ENCODE peak calls at places on chromosomes 5 and 9, in nine cellular contexts. S is adrenal gland, R is pancreas, V is tibial nerve, P is left ventricle myocardium inferior, B is dorsolateral prefrontal cortex, A is ovary, T is heart right ventricle, N is spleen. E is an unnamed sample.

GRCh38 chr9:14424323-14424722 is 110.4 kb upstream of the NFIB start:
- DNase-seq in N (no peak), A (no peak), T (no peak), B (no peak), R (no peak), V (no peak), P (no peak), S (no peak), E (no peak)

GRCh38 chr5:91288517-91288916 is 94.6 kb downstream of the ARRDC3 start:
- DNase-seq in A (no peak), R (no peak), B (no peak), T (no peak), P (no peak), N (no peak), V (no peak), S (no peak), E (no peak)

GRCh38 chr5:218457-219289 is 553 bp downstream of the SDHA start:
- DNase-seq in N (peak; percentile 91), P (no peak), V (no peak), S (peak; percentile 54), T (peak; percentile 60), B (no peak), A (peak; percentile 41), R (peak; percentile 52), E (peak; percentile 87)

GRCh38 chr5:170353946-170354345 is 35.2 kb downstream of the KCNMB1 start:
- DNase-seq in N (no peak), A (no peak), S (no peak), V (peak; percentile 47), T (peak; percentile 35), P (peak; percentile 49), R (no peak), B (no peak), E (no peak)

GRCh38 chr5:75412111-75412990 is 75.3 kb downstream of the HMGCR start:
- DNase-seq in R (no peak), B (no peak), N (no peak), P (no peak), S (no peak), T (no peak), V (no peak), A (no peak), E (no peak)

GRCh38 chr5:143023447-143024096 is 253.4 kb downstream of the ARHGAP26 start:
- DNase-seq in A (no peak), B (no peak), P (peak; percentile 79), R (no peak), S (no peak), N (no peak), T (peak; percentile 66), V (no peak), E (no peak)

GRCh38 chr9:128823903-128824406 is 5.6 kb downstream of the SPOUT1 start:
- DNase-seq in S (no peak), R (no peak), V (no peak), T (no peak), B (no peak), N (no peak), P (no peak), A (no peak), E (no peak)

GRCh38 chr9:109052416-109052815 is 39.1 kb upstream of the CTNNAL1 start:
- DNase-seq in R (no peak), T (no peak), S (no peak), B (no peak), P (no peak), A (no peak), N (no peak), V (no peak), E (no peak)

GRCh38 chr5:154520861-154521453 is 42.9 kb upstream of the HAND1 start:
- DNase-seq in P (no peak), T (no peak), N (no peak), S (peak; percentile 29), B (peak; percentile 14), R (peak; percentile 51), V (no peak), A (no peak), E (no peak)

GRCh38 chr9:1267141-1267570 is 217.0 kb downstream of the DMRT2 start:
- DNase-seq in R (no peak), B (no peak), N (no peak), T (no peak), S (no peak), A (no peak), P (no peak), V (no peak), E (no peak)

GRCh38 chr9:18437315-18438200 is 36.4 kb upstream of the ADAMTSL1 start:
- DNase-seq in A (peak; percentile 45), R (peak; percentile 30), P (peak; percentile 48), S (peak; percentile 80), V (no peak), N (peak; percentile 70), T (peak; percentile 62), B (no peak), E (no peak)

GRCh38 chr5:149271717-149272558 is at the start of gene AFAP1L1:
- DNase-seq in R (peak; percentile 30), T (peak; percentile 81), B (peak; percentile 49), S (peak; percentile 46), A (peak; percentile 45), P (peak; percentile 82), N (peak; percentile 80), V (peak; percentile 61), E (peak; percentile 84)

GRCh38 chr5:39699164-39699563 is 274.4 kb upstream of the DAB2 start:
- DNase-seq in S (no peak), T (no peak), A (no peak), B (no peak), N (no peak), R (no peak), V (no peak), P (no peak), E (no peak)

GRCh38 chr5:150163547-150164059 is 3.0 kb upstream of the CDX1 start:
- DNase-seq in N (no peak), P (peak; percentile 82), V (peak; percentile 64), R (no peak), T (peak; percentile 80), A (peak; percentile 86), S (no peak), B (no peak), E (peak; percentile 55)

GRCh38 chr9:113807173-113808061 is 68.7 kb upstream of the ZNF618 start:
- DNase-seq in R (peak; percentile 72), A (peak; percentile 67), V (no peak), T (no peak), B (peak; percentile 25), N (no peak), S (peak; percentile 74), P (peak; percentile 22), E (no peak)

GRCh38 chr9:93930070-93930469 is 25.1 kb downstream of the BARX1 start:
- DNase-seq in R (no peak), N (no peak), V (no peak), S (no peak), T (no peak), A (no peak), B (no peak), P (no peak), E (no peak)

GRCh38 chr5:113451797-113452196 is 17.0 kb upstream of the TSSK1B start:
- DNase-seq in B (no peak), R (no peak), S (no peak), P (no peak), V (no peak), T (no peak), A (no peak), N (no peak), E (no peak)

GRCh38 chr5:176441921-176442323 is 6.3 kb upstream of the FAF2 start:
- DNase-seq in N (no peak), A (no peak), R (no peak), V (no peak), B (no peak), S (no peak), T (no peak), P (no peak), E (no peak)

GRCh38 chr5:34918025-34918424 is 2.5 kb downstream of the BRIX1 start:
- DNase-seq in A (no peak), B (no peak), P (no peak), T (no peak), N (no peak), S (no peak), V (no peak), R (no peak), E (no peak)
- H3K4me3 ChIP-seq in A (no peak overlapping the region), B (no peak overlapping the region), P (no peak overlapping the region), T (no peak overlapping the region), N (no peak overlapping the region), S (no peak overlapping the region), V (no peak overlapping the region), R (no peak overlapping the region), E (no peak overlapping the region)

GRCh38 chr5:56358703-56359428 is 125.7 kb upstream of the ANKRD55 start:
- DNase-seq in T (peak; percentile 24), V (no peak), R (peak; percentile 72), P (no peak), B (no peak), S (peak; percentile 43), N (no peak), A (peak; percentile 73), E (no peak)
- TF ChIP-seq CTCF in T (no peak), V (no peak), R (no peak), P (no peak), B (no peak), S (no peak), N (no peak), A (no peak), E (no peak)

GRCh38 chr9:132898043-132898442 is 19.3 kb downstream of the SPACA9 start:
- DNase-seq in A (no peak), R (no peak), B (no peak), P (no peak), V (no peak), T (no peak), S (no peak), N (no peak), E (no peak)

GRCh38 chr9:132905726-132906125 is 27.0 kb downstream of the SPACA9 start:
- DNase-seq in A (no peak), P (no peak), T (no peak), R (no peak), V (no peak), S (no peak), N (no peak), B (no peak), E (no peak)

GRCh38 chr9:132903574-132904495 is 25.1 kb downstream of the SPACA9 start:
- DNase-seq in N (no peak), V (no peak), A (no peak), P (no peak), R (no peak), T (no peak), B (no peak), S (peak; percentile 5), E (no peak)

GRCh38 chr9:132896906-132897305 is 18.2 kb downstream of the SPACA9 start:
- DNase-seq in B (peak; percentile 84), V (no peak), R (no peak), T (no peak), N (no peak), P (no peak), A (peak; percentile 68), S (peak; percentile 71), E (no peak)

GRCh38 chr9:132901859-132902831 is 23.4 kb downstream of the SPACA9 start:
- DNase-seq in S (peak; percentile 88), B (peak; percentile 92), P (peak; percentile 35), R (peak; percentile 69), V (peak; percentile 52), N (peak; percentile 78), A (peak; percentile 78), T (peak; percentile 36), E (no peak)
- H3K27ac ChIP-seq in S (peak overlapping the region; percentile 62), B (peak overlapping the region; percentile 26), P (peak overlapping the region; percentile 13), R (no peak overlapping the region), V (no peak overlapping the region), N (no peak overlapping the region), A (no peak overlapping the region), T (no peak overlapping the region), E (no peak overlapping the region)

DNA sequence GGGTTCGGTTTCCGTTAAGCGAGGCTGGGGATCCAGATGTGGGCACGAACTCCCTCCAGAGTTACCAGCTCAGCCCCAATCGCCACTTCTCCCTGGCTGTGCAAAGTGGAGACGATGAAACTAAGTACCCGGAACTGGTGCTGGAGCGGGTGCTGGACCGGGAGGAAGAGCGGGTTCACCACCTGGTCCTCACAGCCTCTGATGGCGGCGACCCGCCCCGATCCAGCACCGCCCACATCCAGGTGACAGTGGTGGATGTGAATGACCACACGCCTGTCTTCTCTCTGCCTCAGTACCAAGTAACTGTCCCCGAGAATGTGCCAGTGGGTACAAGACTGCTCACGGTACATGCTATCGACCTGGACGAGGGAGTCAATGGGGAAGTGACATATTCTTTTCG is 803 bp downstream of the PCDHGA7 start:
- DNase-seq in A (no peak), B (no peak), P (no peak), V (no peak), N (no peak), R (no peak), T (no peak), S (no peak), E (no peak)
- H3K4me3 ChIP-seq in A (no peak overlapping the region), B (no peak overlapping the region), P (peak overlapping the region; percentile 51), V (no peak overlapping the region), N (no peak overlapping the region), R (no peak overlapping the region), T (no peak overlapping the region), S (no peak overlapping the region), E (no peak overlapping the region)